ENCODE peak calls at places on chromosomes 16 and 17, in six cellular contexts. E is CD4-positive, alpha-beta T cell; P is IMR-90; B is adrenal gland; X is cardiac muscle cell; G is hepatocyte. U is an unnamed sample.

GRCh38 chr17:55735784-55736405 is 13.2 kb upstream of the TMEM100 start:
- DNase-seq in E (no peak), P (peak; percentile 62), B (peak; percentile 58), X (peak; percentile 66), G (peak; percentile 78), U (no peak)

GRCh38 chr17:40564195-40564882 is 933 bp downstream of the CCR7 start:
- DNase-seq in E (peak; percentile 58), P (no peak), B (no peak), X (no peak), G (no peak), U (no peak)

GRCh38 chr16:52756812-52757517 is 210.0 kb upstream of the TOX3 start:
- DNase-seq in E (no peak), P (no peak), B (no peak), X (no peak), G (no peak), U (no peak)

GRCh38 chr17:74453665-74454196 is 12.7 kb upstream of the CD300A start:
- DNase-seq in E (peak; percentile 66), P (no peak), B (no peak), X (peak; percentile 93), G (no peak), U (peak; percentile 96)

GRCh38 chr17:2028737-2029136 is 1.2 kb upstream of the DPH1 start:
- DNase-seq in E (no peak), P (no peak), B (no peak), X (no peak), G (no peak), U (no peak)

GRCh38 chr17:70691150-70691549 is 521.8 kb downstream of the KCNJ2 start:
- DNase-seq in E (no peak), P (no peak), B (no peak), X (no peak), G (no peak), U (no peak)

GRCh38 chr16:89052824-89053724 is 40.6 kb upstream of the ACSF3 start:
- DNase-seq in E (no peak), P (peak; percentile 2), B (no peak), X (no peak), G (no peak), U (no peak)

GRCh38 chr17:9071921-9072503 is 50.7 kb downstream of the NTN1 start:
- DNase-seq in E (no peak), P (no peak), B (no peak), X (no peak), G (no peak), U (no peak)

GRCh38 chr16:11138026-11138768 is 117.8 kb downstream of the SOCS1 start:
- DNase-seq in E (no peak), P (no peak), B (no peak), X (no peak), G (no peak), U (no peak)

GRCh38 chr16:80659865-80660264 is 119.1 kb downstream of the DYNLRB2 start:
- DNase-seq in E (no peak), P (no peak), B (no peak), X (no peak), G (no peak), U (no peak)

GRCh38 chr16:77499373-77500285 is 64.8 kb upstream of the ADAMTS18 start:
- DNase-seq in E (no peak), P (no peak), B (peak; percentile 31), X (no peak), G (peak; percentile 59), U (no peak)

GRCh38 chr16:14199624-14200023 is 128.5 kb downstream of the MRTFB start:
- DNase-seq in E (no peak), P (peak; percentile 27), B (no peak), X (no peak), G (no peak), U (no peak)

GRCh38 chr17:72392056-72393010 is 271.5 kb downstream of the SOX9 start:
- DNase-seq in E (no peak), P (peak; percentile 95), B (no peak), X (no peak), G (no peak), U (no peak)

GRCh38 chr16:88785106-88785924 is at the start of gene PIEZO1:
- DNase-seq in E (peak; percentile 91), P (peak; percentile 52), B (peak; percentile 70), X (peak; percentile 80), G (peak; percentile 88), U (peak; percentile 79)

GRCh38 chr17:28875856-28876564 is 21.2 kb downstream of the ERAL1 start:
- DNase-seq in E (no peak), P (no peak), B (no peak), X (no peak), G (no peak), U (no peak)

GRCh38 chr17:9381068-9381467 is 194.6 kb downstream of the STX8 start:
- DNase-seq in E (no peak), P (peak; percentile 52), B (no peak), X (no peak), G (no peak), U (no peak)

GRCh38 chr17:35789044-35789443 is 6.4 kb downstream of the MMP28 start:
- DNase-seq in E (no peak), P (no peak), B (no peak), X (no peak), G (no peak), U (no peak)

DNA sequence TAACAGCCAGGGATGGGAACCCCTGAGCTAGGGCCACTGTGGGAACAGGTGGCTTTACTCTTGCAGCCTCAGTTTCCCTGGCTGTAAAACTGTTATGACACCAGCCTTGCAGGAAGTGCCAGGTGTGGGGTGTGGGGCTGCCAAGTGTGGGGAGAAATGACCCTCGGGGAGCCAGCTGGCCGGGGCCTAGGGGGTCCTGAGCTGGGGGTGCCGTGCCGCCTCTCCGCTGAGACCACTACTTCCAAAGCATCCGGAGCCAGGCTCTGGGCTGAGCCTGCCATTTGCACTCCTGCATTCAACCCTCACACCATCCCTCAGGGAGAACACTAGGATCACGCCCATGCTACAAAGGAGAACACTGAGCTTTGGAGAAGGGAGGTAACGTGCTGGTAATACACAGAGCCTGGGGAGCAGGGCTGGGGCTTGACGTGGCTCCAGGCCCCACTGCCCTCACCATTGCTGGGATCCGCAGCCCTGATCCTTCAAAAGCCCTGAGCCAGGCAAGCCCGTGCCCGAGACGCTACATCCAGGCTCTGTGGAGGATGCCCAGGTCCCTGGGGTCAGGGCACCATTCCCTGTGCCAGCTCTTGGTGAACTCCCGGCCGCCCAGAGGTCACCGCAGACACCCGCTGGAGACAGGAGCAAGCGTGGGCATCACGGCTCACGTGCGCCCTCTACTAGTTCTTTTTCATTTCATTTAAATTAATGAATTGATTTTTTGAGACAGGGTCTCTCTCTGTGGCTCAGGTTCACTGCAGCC is 28.8 kb upstream of the GINS2 start:
- DNase-seq in E (peak; percentile 51), P (peak; percentile 47), B (peak; percentile 76), X (peak; percentile 87), G (peak; percentile 86), U (peak; percentile 74)
- TF ChIP-seq CTCF in E (peak; percentile 72), P (peak; percentile 71), B (peak; percentile 70), X (peak; percentile 55), G (peak; percentile 75), U (peak; percentile 85)

GRCh38 chr17:78307887-78308633 is 51.8 kb downstream of the SOCS3 start:
- DNase-seq in E (no peak), P (no peak), B (peak; percentile 86), X (no peak), G (peak; percentile 6), U (no peak)
- H3K27ac ChIP-seq in E (no peak overlapping the region), P (no peak overlapping the region), B (no peak overlapping the region), X (no peak overlapping the region), G (no peak overlapping the region), U (no peak overlapping the region)

GRCh38 chr17:76434870-76435269 is 18.1 kb downstream of the UBE2O start:
- DNase-seq in E (no peak), P (no peak), B (peak; percentile 76), X (no peak), G (no peak), U (no peak)

GRCh38 chr17:76431509-76431908 is 21.4 kb downstream of the UBE2O start:
- DNase-seq in E (no peak), P (no peak), B (no peak), X (no peak), G (no peak), U (no peak)

GRCh38 chr17:76433693-76434092 is 19.3 kb downstream of the UBE2O start:
- DNase-seq in E (no peak), P (no peak), B (no peak), X (no peak), G (no peak), U (no peak)

GRCh38 chr17:76432004-76432403 is 20.9 kb downstream of the UBE2O start:
- DNase-seq in E (no peak), P (no peak), B (no peak), X (no peak), G (no peak), U (no peak)

DNA sequence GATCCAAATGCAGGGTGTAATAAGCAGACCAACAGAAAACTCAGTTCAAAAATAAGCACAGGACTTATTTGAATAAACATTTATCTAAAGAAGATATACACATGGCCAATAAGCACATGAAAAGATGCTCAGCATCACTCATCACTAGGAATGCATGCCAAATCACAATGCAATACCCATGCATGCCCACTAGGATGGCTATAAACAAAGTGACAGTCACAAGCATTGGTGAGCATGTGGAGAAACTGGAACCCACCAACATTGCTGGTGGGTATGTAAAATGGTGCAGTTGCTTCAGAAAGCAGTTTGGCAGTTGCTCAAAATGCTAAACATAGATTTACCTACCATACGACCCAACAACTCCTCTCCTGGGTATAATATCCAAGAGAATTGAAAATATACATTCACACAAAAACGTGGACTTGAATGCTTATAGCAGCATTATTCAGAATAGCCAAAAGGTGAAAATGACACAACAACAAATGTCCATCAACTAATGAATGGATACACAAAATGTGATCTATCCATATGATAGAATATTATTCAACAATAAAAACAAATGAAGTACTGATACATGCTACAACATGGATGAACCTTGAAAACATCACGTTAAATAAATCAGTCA is 20.1 kb downstream of the UBE2O start:
- DNase-seq in E (no peak), P (peak; percentile 49), B (no peak), X (no peak), G (no peak), U (no peak)
- TF ChIP-seq CTCF in E (peak; percentile 40), P (peak; percentile 46), B (no peak), X (peak; percentile 40), G (peak; percentile 18), U (peak; percentile 34)

GRCh38 chr17:77697480-77698400 is 260.8 kb upstream of the TNRC6C start:
- DNase-seq in E (no peak), P (no peak), B (no peak), X (no peak), G (no peak), U (peak; percentile 33)

GRCh38 chr17:77694391-77695363 is 263.8 kb upstream of the TNRC6C start:
- DNase-seq in E (no peak), P (no peak), B (no peak), X (no peak), G (no peak), U (no peak)

GRCh38 chr17:77696720-77697460 is 261.6 kb upstream of the TNRC6C start:
- DNase-seq in E (no peak), P (no peak), B (no peak), X (no peak), G (peak; percentile 22), U (no peak)

GRCh38 chr17:77695386-77695785 is 263.1 kb upstream of the TNRC6C start:
- DNase-seq in E (no peak), P (no peak), B (no peak), X (no peak), G (no peak), U (no peak)

DNA sequence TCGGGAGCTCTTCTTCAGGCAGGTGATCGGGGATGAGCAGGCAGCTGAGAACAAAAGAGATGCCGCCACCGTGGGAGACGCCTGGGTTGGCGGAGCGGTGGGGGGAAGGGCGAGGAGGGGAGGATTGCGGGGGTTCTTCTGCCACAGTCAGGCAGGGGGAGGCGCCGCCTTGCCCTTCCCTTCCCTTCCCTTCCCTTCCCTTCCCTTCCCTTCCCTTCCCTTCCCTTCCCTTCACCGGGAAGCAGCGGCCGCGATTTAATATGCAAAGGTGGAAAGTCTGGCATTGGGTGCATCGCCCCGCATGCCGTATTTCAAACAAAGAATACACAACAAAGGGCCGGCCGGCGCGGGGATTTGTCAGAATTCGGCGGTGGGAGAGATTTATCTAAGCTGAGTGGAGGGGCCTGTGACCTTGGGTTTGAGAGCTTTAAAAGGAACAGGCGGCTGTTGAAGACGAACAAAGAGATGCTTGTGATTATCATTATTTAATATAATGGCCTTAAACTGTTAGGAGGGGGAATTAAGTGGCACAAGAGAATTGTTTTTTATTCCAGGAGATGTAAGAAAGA is 262.3 kb upstream of the TNRC6C start:
- DNase-seq in E (no peak), P (no peak), B (no peak), X (peak; percentile 30), G (peak; percentile 11), U (no peak)
- H3K27ac ChIP-seq in E (no peak overlapping the region), P (no peak overlapping the region), B (no peak overlapping the region), X (no peak overlapping the region), G (peak overlapping the region; percentile 30), U (no peak overlapping the region)

U was measured in Peyer's patch.